ENCODE peak calls at places on chromosomes 5 and 9, in four cellular contexts. G, I, L and K are unnamed samples.

GRCh38 chr5:170307575-170308465 is 10.2 kb upstream of the LCP2 start:
- DNase-seq in G (peak; percentile 84), I (peak; percentile 63), L (peak; percentile 80), K (peak; percentile 38)

GRCh38 chr9:21576331-21577189 is 94.4 kb upstream of the IFNE start:
- DNase-seq in G (no peak), I (peak; percentile 87), L (no peak), K (peak; percentile 97)

GRCh38 chr9:131965101-131965500 is 114.6 kb downstream of the MED27 start:
- DNase-seq in G (no peak), I (no peak), L (no peak), K (no peak)

GRCh38 chr5:94693043-94693822 is 74.8 kb downstream of the SLF1 start:
- DNase-seq in G (no peak), I (peak; percentile 93), L (no peak), K (peak; percentile 82)

GRCh38 chr9:25677301-25678146 is 720 bp downstream of the TUSC1 start:
- DNase-seq in G (peak; percentile 91), I (peak; percentile 55), L (peak; percentile 96), K (peak; percentile 80)

GRCh38 chr9:83583151-83584014 is 39.6 kb upstream of the IDNK start:
- DNase-seq in G (no peak), I (peak; percentile 59), L (no peak), K (peak; percentile 58)

GRCh38 chr9:135130266-135130976 is 43.0 kb downstream of the OLFM1 start:
- DNase-seq in G (no peak), I (no peak), L (no peak), K (no peak)

GRCh38 chr9:97906236-97906831 is 16.0 kb downstream of the TRMO start:
- DNase-seq in G (no peak), I (no peak), L (no peak), K (no peak)

GRCh38 chr9:15142903-15143534 is 164.0 kb downstream of the TTC39B start:
- DNase-seq in G (no peak), I (peak; percentile 70), L (no peak), K (peak; percentile 64)

GRCh38 chr5:161286066-161286655 is 260.4 kb downstream of the GABRB2 start:
- DNase-seq in G (no peak), I (no peak), L (no peak), K (no peak)

GRCh38 chr5:2464141-2464540 is 287.3 kb downstream of the IRX2 start:
- DNase-seq in G (no peak), I (no peak), L (no peak), K (no peak)

GRCh38 chr5:62138607-62139006 is 167.4 kb upstream of the KIF2A start:
- DNase-seq in G (no peak), I (no peak), L (no peak), K (no peak)

GRCh38 chr5:132487841-132488555 is 2.6 kb downstream of the IRF1 start:
- DNase-seq in G (no peak), I (no peak), L (no peak), K (no peak)

GRCh38 chr5:12133520-12133919 is 229.3 kb upstream of the CTNND2 start:
- DNase-seq in G (no peak), I (no peak), L (no peak), K (no peak)

GRCh38 chr5:161703528-161703927 is 18.0 kb downstream of the GABRA6 start:
- DNase-seq in G (no peak), I (no peak), L (no peak), K (no peak)

GRCh38 chr5:150465926-150466325 is 16.4 kb upstream of the RPS14 start:
- DNase-seq in G (no peak), I (no peak), L (no peak), K (no peak)

GRCh38 chr5:144510845-144511580 is 340.3 kb downstream of the KCTD16 start:
- DNase-seq in G (no peak), I (no peak), L (no peak), K (no peak)

GRCh38 chr5:169549453-169549852 is 34.1 kb upstream of the SPDL1 start:
- DNase-seq in G (no peak), I (no peak), L (no peak), K (no peak)

GRCh38 chr5:106121972-106122605 is 1548.6 kb downstream of the EFNA5 start:
- DNase-seq in G (no peak), I (peak; percentile 4), L (no peak), K (no peak)

GRCh38 chr5:87076411-87076810 is 191.3 kb upstream of the RASA1 start:
- DNase-seq in G (no peak), I (no peak), L (no peak), K (no peak)

GRCh38 chr5:150599917-150600511 is 40.4 kb upstream of the SYNPO start:
- DNase-seq in G (no peak), I (peak; percentile 86), L (peak; percentile 95), K (peak; percentile 70)

GRCh38 chr9:119861801-119862200 is 492.6 kb upstream of the BRINP1 start:
- DNase-seq in G (no peak), I (no peak), L (no peak), K (no peak)

GRCh38 chr5:25963251-25964008 is 1075.0 kb downstream of the CDH9 start:
- DNase-seq in G (no peak), I (no peak), L (no peak), K (no peak)

GRCh38 chr9:112439825-112440224 is 46.8 kb upstream of the KIAA1958 start:
- DNase-seq in G (no peak), I (no peak), L (no peak), K (no peak)

GRCh38 chr5:176538505-176538806 is 1.3 kb upstream of the RNF44 start:
- DNase-seq in G (no peak), I (no peak), L (peak; percentile 33), K (no peak)
- H3K4me3 ChIP-seq in G (peak overlapping the region; percentile 76), I (no peak overlapping the region), L (no peak overlapping the region), K (no peak overlapping the region)

GRCh38 chr5:93062548-93062947 is 518.5 kb downstream of the NR2F1-AS1 start:
- DNase-seq in G (no peak), I (no peak), L (no peak), K (no peak)
- TF ChIP-seq CTCF in G (no peak), I (peak; percentile 13), L (peak; percentile 25), K (peak; percentile 33)

DNA sequence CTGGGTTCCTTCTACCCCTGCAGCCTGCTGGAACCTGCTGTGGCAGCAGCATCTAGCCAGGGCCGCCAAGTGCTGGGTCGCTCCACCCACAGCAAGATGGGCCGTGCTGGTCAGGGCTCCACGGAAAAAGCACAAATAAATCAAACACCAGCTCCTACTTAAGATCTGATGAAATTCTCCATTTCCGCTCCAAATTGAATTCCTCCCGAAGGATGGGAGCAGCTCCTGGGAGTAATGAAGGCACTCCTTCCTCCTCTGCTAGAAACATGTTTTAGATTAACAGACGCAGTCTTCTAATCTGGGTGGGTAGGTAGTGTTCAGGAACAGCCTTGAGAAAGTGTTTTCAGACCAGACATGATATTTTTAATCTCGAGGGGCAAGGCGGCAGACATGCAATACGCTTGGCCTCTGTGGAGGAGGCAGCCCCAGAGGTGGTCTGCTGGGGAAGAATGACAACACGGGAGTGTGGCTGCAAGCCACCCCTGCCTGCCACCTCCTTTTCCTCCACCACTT is 194.0 kb downstream of the AOPEP start:
- DNase-seq in G (no peak), I (peak; percentile 63), L (peak; percentile 89), K (no peak)
- H3K4me3 ChIP-seq in G (peak overlapping the region; percentile 2), I (no peak overlapping the region), L (no peak overlapping the region), K (no peak overlapping the region)

DNA sequence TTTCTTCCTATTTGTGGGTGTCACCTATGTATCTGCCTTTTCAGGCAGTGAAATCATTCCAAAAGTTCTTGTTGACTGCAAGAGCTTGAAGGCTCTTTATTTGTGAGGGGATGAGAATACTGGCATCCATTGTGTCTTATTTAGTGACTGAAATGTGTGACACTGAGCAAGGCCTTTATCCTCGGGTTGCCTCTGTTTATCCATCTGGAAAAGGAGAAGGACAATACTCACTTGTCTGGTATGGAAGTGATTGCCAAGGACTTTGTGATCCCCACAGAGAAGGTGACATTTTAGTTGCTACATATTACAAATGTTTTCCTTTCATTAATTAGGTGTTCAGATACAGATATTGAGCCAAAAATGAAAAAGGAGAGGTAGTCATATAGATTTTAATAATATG is 80.2 kb downstream of the ARRDC3 start:
- DNase-seq in G (no peak), I (no peak), L (no peak), K (no peak)
- TF ChIP-seq CTCF in G (no peak), I (no peak), L (no peak), K (no peak)

GRCh38 chr5:168481330-168481788 is 4.9 kb upstream of the RARS1 start:
- DNase-seq in G (no peak), I (no peak), L (no peak), K (no peak)

GRCh38 chr5:168479166-168479565 is 7.1 kb upstream of the RARS1 start:
- DNase-seq in G (no peak), I (peak; percentile 19), L (no peak), K (no peak)

GRCh38 chr5:168480601-168481000 is 5.7 kb upstream of the RARS1 start:
- DNase-seq in G (no peak), I (no peak), L (no peak), K (no peak)

GRCh38 chr5:168472329-168472728 is 13.9 kb upstream of the RARS1 start:
- DNase-seq in G (no peak), I (peak; percentile 96), L (no peak), K (peak; percentile 95)

GRCh38 chr5:168477060-168477459 is 9.2 kb upstream of the RARS1 start:
- DNase-seq in G (no peak), I (peak; percentile 78), L (no peak), K (peak; percentile 74)
- H3K4me3 ChIP-seq in G (no peak overlapping the region), I (no peak overlapping the region), L (no peak overlapping the region), K (no peak overlapping the region)

DNA sequence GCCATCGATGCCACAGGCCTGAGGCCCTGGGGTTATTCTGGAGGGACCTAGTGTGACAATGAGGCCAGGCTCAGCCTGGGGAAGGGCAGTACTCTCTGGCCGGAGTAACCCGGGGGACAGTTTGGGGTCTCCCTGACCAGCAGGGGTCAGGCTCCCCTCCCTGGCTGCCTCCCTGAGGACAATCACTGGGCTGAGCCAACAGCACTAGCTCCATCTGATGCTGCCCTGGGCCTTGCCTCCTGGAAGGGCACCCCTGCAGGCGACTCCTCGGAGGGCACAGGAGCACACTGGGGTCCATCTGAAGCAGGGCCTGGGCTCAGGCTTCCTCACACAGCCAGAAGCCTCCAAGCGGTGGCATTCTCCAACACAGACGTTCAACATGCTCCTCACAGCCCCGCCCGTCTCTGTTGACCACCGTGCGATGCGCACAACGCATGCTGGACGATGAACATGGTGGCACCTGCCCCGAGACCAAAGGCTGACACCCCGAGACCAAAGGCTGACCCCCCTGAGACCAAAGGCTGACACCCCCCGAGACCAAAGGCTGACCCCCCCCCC is 68.3 kb downstream of the ADAMTS2 start:
- DNase-seq in G (no peak), I (no peak), L (peak; percentile 56), K (no peak)
- TF ChIP-seq CTCF in G (no peak), I (peak; percentile 27), L (no peak), K (peak; percentile 10)

GRCh38 chr9:127961613-127962150 is 19.1 kb downstream of the EEIG1 start:
- DNase-seq in G (no peak), I (no peak), L (peak; percentile 63), K (no peak)

GRCh38 chr9:127960410-127961165 is 20.2 kb downstream of the EEIG1 start:
- DNase-seq in G (no peak), I (no peak), L (no peak), K (no peak)

GRCh38 chr9:127959841-127960409 is 20.9 kb downstream of the EEIG1 start:
- DNase-seq in G (no peak), I (no peak), L (no peak), K (no peak)

GRCh38 chr9:127962278-127962677 is 18.5 kb downstream of the EEIG1 start:
- DNase-seq in G (no peak), I (no peak), L (no peak), K (no peak)

GRCh38 chr9:127961166-127961490 is 19.7 kb downstream of the EEIG1 start:
- DNase-seq in G (no peak), I (no peak), L (no peak), K (no peak)
- H3K4me3 ChIP-seq in G (no peak overlapping the region), I (no peak overlapping the region), L (no peak overlapping the region), K (no peak overlapping the region)